ENCODE peak calls at places on chromosomes 7 and 10, in six cellular contexts. One of them, this sample, is unnamed.

GRCh38 chr7:94970085-94970576 is 62.7 kb downstream of the PPP1R9A start:
- DNase-seq in lung: no peak
- DNase-seq in astrocyte of the spinal cord: no peak
- DNase-seq in dermis microvascular lymphatic vessel endothelial cell: no peak
- DNase-seq in uterus: no peak
- DNase-seq in Kasumi-1: no peak
- DNase-seq in this sample: no peak

GRCh38 chr10:44311563-44311905 is 73.4 kb downstream of the CXCL12 start:
- DNase-seq in lung: no peak
- DNase-seq in astrocyte of the spinal cord: no peak
- DNase-seq in dermis microvascular lymphatic vessel endothelial cell: no peak
- DNase-seq in uterus: no peak
- DNase-seq in Kasumi-1: no peak
- DNase-seq in this sample: no peak

GRCh38 chr10:124588736-124589451 is 127.3 kb downstream of the LHPP start:
- DNase-seq in lung: no peak
- DNase-seq in astrocyte of the spinal cord: no peak
- DNase-seq in dermis microvascular lymphatic vessel endothelial cell: no peak
- DNase-seq in uterus: peak
- DNase-seq in Kasumi-1: no peak
- DNase-seq in this sample: no peak

GRCh38 chr10:46560381-46560780 is 3.9 kb upstream of the GPRIN2 start:
- DNase-seq in lung: peak
- DNase-seq in astrocyte of the spinal cord: no peak
- DNase-seq in dermis microvascular lymphatic vessel endothelial cell: no peak
- DNase-seq in uterus: no peak
- DNase-seq in Kasumi-1: no peak
- DNase-seq in this sample: no peak

GRCh38 chr7:43615558-43616145 is 32.7 kb downstream of the STK17A start:
- DNase-seq in lung: no peak
- DNase-seq in astrocyte of the spinal cord: no peak
- DNase-seq in dermis microvascular lymphatic vessel endothelial cell: peak
- DNase-seq in uterus: no peak
- DNase-seq in Kasumi-1: peak
- DNase-seq in this sample: no peak

GRCh38 chr7:114182837-114183236 is 231.8 kb upstream of the FOXP2 start:
- DNase-seq in lung: no peak
- DNase-seq in astrocyte of the spinal cord: no peak
- DNase-seq in dermis microvascular lymphatic vessel endothelial cell: no peak
- DNase-seq in uterus: no peak
- DNase-seq in Kasumi-1: no peak
- DNase-seq in this sample: no peak

GRCh38 chr10:119526606-119527592 is 15.6 kb downstream of the RGS10 start:
- DNase-seq in lung: no peak
- DNase-seq in astrocyte of the spinal cord: no peak
- DNase-seq in dermis microvascular lymphatic vessel endothelial cell: no peak
- DNase-seq in uterus: no peak
- DNase-seq in Kasumi-1: no peak
- DNase-seq in this sample: no peak

GRCh38 chr10:84012831-84013458 is 126.4 kb upstream of the GHITM start:
- DNase-seq in lung: no peak
- DNase-seq in astrocyte of the spinal cord: no peak
- DNase-seq in dermis microvascular lymphatic vessel endothelial cell: no peak
- DNase-seq in uterus: no peak
- DNase-seq in Kasumi-1: no peak
- DNase-seq in this sample: no peak

GRCh38 chr10:14474656-14475055 is 143.9 kb upstream of the FRMD4A start:
- DNase-seq in lung: no peak
- DNase-seq in astrocyte of the spinal cord: peak
- DNase-seq in dermis microvascular lymphatic vessel endothelial cell: no peak
- DNase-seq in uterus: no peak
- DNase-seq in Kasumi-1: no peak
- DNase-seq in this sample: no peak

GRCh38 chr10:132370426-132371340 is 26.3 kb upstream of the PWWP2B start:
- DNase-seq in lung: no peak
- DNase-seq in astrocyte of the spinal cord: no peak
- DNase-seq in dermis microvascular lymphatic vessel endothelial cell: no peak
- DNase-seq in uterus: no peak
- DNase-seq in Kasumi-1: no peak
- DNase-seq in this sample: no peak

GRCh38 chr7:36311539-36311938 is 78.1 kb upstream of the ANLN start:
- DNase-seq in lung: no peak
- DNase-seq in astrocyte of the spinal cord: no peak
- DNase-seq in dermis microvascular lymphatic vessel endothelial cell: no peak
- DNase-seq in uterus: no peak
- DNase-seq in Kasumi-1: no peak
- DNase-seq in this sample: no peak

GRCh38 chr7:27128034-27128433 is 2.5 kb downstream of the HOXA4 start:
- DNase-seq in lung: no peak
- DNase-seq in astrocyte of the spinal cord: peak
- DNase-seq in dermis microvascular lymphatic vessel endothelial cell: no peak
- DNase-seq in uterus: no peak
- DNase-seq in Kasumi-1: no peak
- DNase-seq in this sample: no peak

GRCh38 chr10:99631496-99631895 is 11.3 kb upstream of the SLC25A28 start:
- DNase-seq in lung: no peak
- DNase-seq in astrocyte of the spinal cord: no peak
- DNase-seq in dermis microvascular lymphatic vessel endothelial cell: no peak
- DNase-seq in uterus: no peak
- DNase-seq in Kasumi-1: no peak
- DNase-seq in this sample: no peak

GRCh38 chr7:112726076-112726475 is 64.1 kb downstream of the TMEM168 start:
- DNase-seq in lung: no peak
- DNase-seq in astrocyte of the spinal cord: no peak
- DNase-seq in dermis microvascular lymphatic vessel endothelial cell: no peak
- DNase-seq in uterus: no peak
- DNase-seq in Kasumi-1: no peak
- DNase-seq in this sample: no peak

GRCh38 chr10:103985726-103986125 is 18.8 kb downstream of the SLK start:
- DNase-seq in lung: no peak
- DNase-seq in astrocyte of the spinal cord: no peak
- DNase-seq in dermis microvascular lymphatic vessel endothelial cell: no peak
- DNase-seq in uterus: no peak
- DNase-seq in Kasumi-1: no peak
- DNase-seq in this sample: no peak

GRCh38 chr7:140604760-140605159 is 35.9 kb downstream of the DENND2A start:
- DNase-seq in lung: no peak
- DNase-seq in astrocyte of the spinal cord: peak
- DNase-seq in dermis microvascular lymphatic vessel endothelial cell: no peak
- DNase-seq in uterus: no peak
- DNase-seq in Kasumi-1: no peak
- DNase-seq in this sample: no peak

This sample was measured in stimulated activated CD4-positive, alpha-beta T cell treated with anti-CD3 and anti-CD28 coated beads, Interleukin-1b, Interleukin-23, amount 100 ng/mL, for 1 hour.